ENCODE peak calls at places on chromosomes 2 and 18, in seven cellular contexts. H is body of pancreas, F is H9, P is uterus, K is glutamatergic neuron, A is AG09309, X is choroid plexus epithelial cell. T is an unnamed sample.

GRCh38 chr2:122072666-122073065 is 317.2 kb downstream of the TSN start:
- DNase-seq in H (no peak), F (no peak), P (no peak), K (no peak), A (no peak), X (peak; percentile 18), T (no peak)

GRCh38 chr2:237726401-237726830 is 72.2 kb upstream of the RBM44 start:
- DNase-seq in H (peak; percentile 70), F (no peak), P (no peak), K (no peak), A (no peak), X (peak; percentile 91), T (no peak)

GRCh38 chr18:434410-434809 is 66.1 kb downstream of the COLEC12 start:
- DNase-seq in H (no peak), F (no peak), P (no peak), K (no peak), A (no peak), X (no peak), T (no peak)

GRCh38 chr2:3498783-3499394 is 20.4 kb downstream of the ADI1 start:
- DNase-seq in H (peak; percentile 42), F (no peak), P (peak; percentile 4), K (no peak), A (no peak), X (no peak), T (no peak)

GRCh38 chr18:24270937-24271380 is 126.7 kb downstream of the OSBPL1A start:
- DNase-seq in H (no peak), F (no peak), P (no peak), K (no peak), A (no peak), X (peak; percentile 52), T (no peak)

GRCh38 chr2:205768341-205768740 is 86.0 kb downstream of the NRP2 start:
- DNase-seq in H (no peak), F (no peak), P (no peak), K (no peak), A (no peak), X (no peak), T (no peak)

GRCh38 chr18:21272016-21272582 is 30.1 kb downstream of the GREB1L start:
- DNase-seq in H (no peak), F (no peak), P (no peak), K (no peak), A (no peak), X (no peak), T (no peak)

GRCh38 chr2:241443486-241444223 is 64.7 kb downstream of the STK25 start:
- DNase-seq in H (peak; percentile 35), F (no peak), P (no peak), K (no peak), A (no peak), X (peak; percentile 75), T (no peak)

GRCh38 chr18:77023115-77023782 is 109.3 kb downstream of the MBP start:
- DNase-seq in H (no peak), F (no peak), P (no peak), K (peak; percentile 70), A (no peak), X (peak; percentile 81), T (no peak)

GRCh38 chr18:59846814-59847490 is 52.8 kb upstream of the PMAIP1 start:
- DNase-seq in H (no peak), F (peak; percentile 47), P (no peak), K (no peak), A (no peak), X (peak; percentile 69), T (no peak)

GRCh38 chr2:11305958-11306357 is 38.5 kb downstream of the ROCK2 start:
- DNase-seq in H (no peak), F (no peak), P (no peak), K (no peak), A (peak; percentile 82), X (peak; percentile 91), T (no peak)

GRCh38 chr2:27804146-27804545 is 32.6 kb downstream of the MRPL33 start:
- DNase-seq in H (no peak), F (no peak), P (no peak), K (no peak), A (no peak), X (peak; percentile 50), T (no peak)

GRCh38 chr18:74331404-74331803 is 15.8 kb downstream of the C18orf63 start:
- DNase-seq in H (no peak), F (no peak), P (no peak), K (no peak), A (no peak), X (peak; percentile 87), T (no peak)

GRCh38 chr2:207239754-207240494 is 74.2 kb upstream of the KLF7 start:
- DNase-seq in H (no peak), F (no peak), P (no peak), K (no peak), A (peak; percentile 47), X (peak; percentile 84), T (no peak)

GRCh38 chr18:41871229-41872000 is 83.6 kb upstream of the PIK3C3 start:
- DNase-seq in H (no peak), F (no peak), P (no peak), K (no peak), A (no peak), X (peak; percentile 16), T (no peak)

GRCh38 chr18:41875094-41875780 is 79.8 kb upstream of the PIK3C3 start:
- DNase-seq in H (no peak), F (no peak), P (no peak), K (no peak), A (no peak), X (peak; percentile 76), T (no peak)

GRCh38 chr18:41870817-41871216 is 84.2 kb upstream of the PIK3C3 start:
- DNase-seq in H (no peak), F (no peak), P (no peak), K (no peak), A (no peak), X (peak; percentile 22), T (no peak)

GRCh38 chr18:41872206-41872605 is 82.8 kb upstream of the PIK3C3 start:
- DNase-seq in H (no peak), F (no peak), P (no peak), K (no peak), A (no peak), X (no peak), T (no peak)

GRCh38 chr18:41873730-41874129 is 81.3 kb upstream of the PIK3C3 start:
- DNase-seq in H (no peak), F (no peak), P (no peak), K (no peak), A (peak; percentile 10), X (peak; percentile 7), T (no peak)
- TF ChIP-seq CTCF in H (no peak), F (no peak), P (no peak), K (no peak), A (no peak), X (no peak), T (no peak)

GRCh38 chr2:73282924-73283544 is 1.2 kb downstream of the FBXO41 start:
- DNase-seq in H (no peak), F (no peak), P (no peak), K (no peak), A (no peak), X (no peak), T (no peak)
- TF ChIP-seq CTCF in H (no peak), F (peak; percentile 42), P (no peak), K (no peak), A (no peak), X (no peak), T (no peak)

GRCh38 chr2:230505162-230505561 is 89.2 kb downstream of the SP100 start:
- DNase-seq in H (no peak), F (no peak), P (no peak), K (no peak), A (no peak), X (no peak), T (no peak)

GRCh38 chr2:230498506-230499107 is 82.6 kb downstream of the SP100 start:
- DNase-seq in H (no peak), F (no peak), P (no peak), K (no peak), A (no peak), X (no peak), T (no peak)

GRCh38 chr2:230502593-230502992 is 86.6 kb downstream of the SP100 start:
- DNase-seq in H (no peak), F (no peak), P (no peak), K (no peak), A (no peak), X (no peak), T (no peak)

DNA sequence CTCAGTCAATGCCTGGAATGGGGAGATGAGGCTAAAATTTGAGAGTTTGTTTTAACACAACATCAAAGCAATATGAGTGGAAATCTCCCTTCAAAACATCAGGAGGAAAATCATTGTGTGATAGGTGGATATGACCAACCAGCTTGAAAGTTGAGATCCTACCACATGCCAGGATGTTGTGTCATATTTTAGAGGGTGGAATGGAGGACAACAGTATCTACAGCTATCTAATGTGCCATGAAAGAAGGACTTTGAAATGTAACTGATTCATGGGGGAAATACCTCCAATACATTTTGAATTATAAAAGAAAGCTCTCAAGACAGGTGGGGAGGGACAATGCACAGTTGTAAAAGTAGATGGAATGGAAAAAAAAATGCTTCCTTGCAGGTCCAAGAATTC is 87.8 kb downstream of the SP100 start:
- DNase-seq in H (no peak), F (no peak), P (no peak), K (no peak), A (no peak), X (no peak), T (no peak)
- TF ChIP-seq CTCF in H (no peak), F (no peak), P (no peak), K (no peak), A (no peak), X (no peak), T (no peak)

DNA sequence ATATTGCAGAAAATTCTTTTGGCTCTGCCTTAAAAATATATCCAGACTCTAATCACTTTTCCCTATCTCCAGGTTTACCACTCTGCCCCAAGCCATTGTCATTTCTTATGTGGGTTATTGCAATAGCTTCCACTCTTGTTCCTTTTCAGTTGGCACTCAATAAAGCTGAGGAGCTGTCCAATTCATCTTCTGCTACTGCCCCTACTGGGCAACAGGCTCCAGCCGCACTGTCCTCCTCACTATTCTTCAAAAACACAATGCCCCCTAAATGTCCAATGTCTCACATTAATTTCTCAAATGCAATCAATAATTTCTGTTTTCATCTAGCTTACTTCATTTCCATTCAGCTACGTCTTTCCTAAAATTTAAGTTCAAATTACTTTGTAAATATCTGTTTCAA is 1262.5 kb upstream of the CDH2 start:
- DNase-seq in H (no peak), F (no peak), P (no peak), K (no peak), A (no peak), X (no peak), T (no peak)
- TF ChIP-seq CTCF in H (no peak), F (peak; percentile 44), P (no peak), K (no peak), A (peak; percentile 18), X (peak; percentile 50), T (peak; percentile 18)

GRCh38 chr2:127995725-127996124 is 32.1 kb downstream of the SAP130 start:
- DNase-seq in H (no peak), F (no peak), P (no peak), K (no peak), A (no peak), X (no peak), T (no peak)
- TF ChIP-seq CTCF in H (no peak), F (no peak), P (no peak), K (no peak), A (no peak), X (no peak), T (no peak)

GRCh38 chr2:127810637-127811396 is at the start of gene WDR33:
- DNase-seq in H (peak; percentile 96), F (peak; percentile 96), P (peak; percentile 86), K (peak; percentile 95), A (peak; percentile 13), X (peak; percentile 87), T (peak; percentile 87)
- TF ChIP-seq CTCF in H (no peak), F (no peak), P (no peak), K (no peak), A (peak; percentile 10), X (peak; percentile 39), T (no peak)